ENCODE peak calls at places on chromosomes 6 and 20, in six cellular contexts. One of them, this sample, is unnamed.
A peak's percentile ranks its signal among the peaks of the same experiment; 100 is the strongest.

GRCh38 chr20:44709797-44710196 is 5.4 kb upstream of the CCN5 start:
- DNase-seq in H1: no peak
- DNase-seq in IMR-90: no peak
- DNase-seq in neuronal stem cell: no peak
- DNase-seq in H9: no peak
- DNase-seq in mesenchymal stem cell: no peak
- DNase-seq in this sample: no peak

GRCh38 chr6:13485923-13486557 is 1.4 kb downstream of the GFOD1 start:
- DNase-seq in H1: no peak
- DNase-seq in IMR-90: peak; percentile 30
- DNase-seq in neuronal stem cell: peak; percentile 35
- DNase-seq in H9: no peak
- DNase-seq in mesenchymal stem cell: peak; percentile 62
- DNase-seq in this sample: peak; percentile 71

GRCh38 chr6:70080443-70081062 is 214.2 kb downstream of the COL19A1 start:
- DNase-seq in H1: no peak
- DNase-seq in IMR-90: no peak
- DNase-seq in neuronal stem cell: no peak
- DNase-seq in H9: no peak
- DNase-seq in mesenchymal stem cell: peak; percentile 18
- DNase-seq in this sample: no peak

GRCh38 chr6:144655376-144655775 is 370.2 kb downstream of the UTRN start:
- DNase-seq in H1: no peak
- DNase-seq in IMR-90: peak; percentile 85
- DNase-seq in neuronal stem cell: no peak
- DNase-seq in H9: no peak
- DNase-seq in mesenchymal stem cell: no peak
- DNase-seq in this sample: no peak

GRCh38 chr6:27281105-27281539 is 31.0 kb downstream of the POM121L2 start:
- DNase-seq in H1: no peak
- DNase-seq in IMR-90: no peak
- DNase-seq in neuronal stem cell: no peak
- DNase-seq in H9: no peak
- DNase-seq in mesenchymal stem cell: no peak
- DNase-seq in this sample: peak; percentile 43

GRCh38 chr20:6533828-6534388 is 233.6 kb upstream of the BMP2 start:
- DNase-seq in H1: no peak
- DNase-seq in IMR-90: peak; percentile 88
- DNase-seq in neuronal stem cell: no peak
- DNase-seq in H9: no peak
- DNase-seq in mesenchymal stem cell: peak; percentile 81
- DNase-seq in this sample: no peak

GRCh38 chr20:60046011-60046413 is 87.8 kb downstream of the CDH26 start:
- DNase-seq in H1: no peak
- DNase-seq in IMR-90: peak; percentile 72
- DNase-seq in neuronal stem cell: no peak
- DNase-seq in H9: no peak
- DNase-seq in mesenchymal stem cell: peak; percentile 12
- DNase-seq in this sample: no peak

GRCh38 chr6:2158596-2159271 is 86.7 kb downstream of the GMDS start:
- DNase-seq in H1: peak; percentile 66
- DNase-seq in IMR-90: peak; percentile 12
- DNase-seq in neuronal stem cell: peak; percentile 56
- DNase-seq in H9: peak; percentile 86
- DNase-seq in mesenchymal stem cell: peak; percentile 18
- DNase-seq in this sample: peak; percentile 95

GRCh38 chr6:3784423-3784822 is 32.9 kb upstream of the PXDC1 start:
- DNase-seq in H1: no peak
- DNase-seq in IMR-90: no peak
- DNase-seq in neuronal stem cell: no peak
- DNase-seq in H9: no peak
- DNase-seq in mesenchymal stem cell: no peak
- DNase-seq in this sample: no peak

GRCh38 chr20:54726687-54727086 is 251.3 kb downstream of the DOK5 start:
- DNase-seq in H1: no peak
- DNase-seq in IMR-90: no peak
- DNase-seq in neuronal stem cell: no peak
- DNase-seq in H9: no peak
- DNase-seq in mesenchymal stem cell: no peak
- DNase-seq in this sample: no peak

GRCh38 chr6:35148167-35148741 is 7.1 kb upstream of the TCP11 start:
- DNase-seq in H1: peak; percentile 70
- DNase-seq in IMR-90: peak; percentile 77
- DNase-seq in neuronal stem cell: peak; percentile 88
- DNase-seq in H9: peak; percentile 91
- DNase-seq in mesenchymal stem cell: peak; percentile 28
- DNase-seq in this sample: peak; percentile 98

GRCh38 chr6:7911345-7911725 is 747 bp upstream of the TXNDC5 start:
- DNase-seq in H1: no peak
- DNase-seq in IMR-90: no peak
- DNase-seq in neuronal stem cell: no peak
- DNase-seq in H9: no peak
- DNase-seq in mesenchymal stem cell: no peak
- DNase-seq in this sample: peak; percentile 21

GRCh38 chr6:138601128-138601527 is 101.8 kb upstream of the NHSL1 start:
- DNase-seq in H1: no peak
- DNase-seq in IMR-90: peak; percentile 48
- DNase-seq in neuronal stem cell: no peak
- DNase-seq in H9: no peak
- DNase-seq in mesenchymal stem cell: no peak
- DNase-seq in this sample: no peak

GRCh38 chr20:57390604-57391438 is at the start of gene RBM38:
- DNase-seq in H1: no peak
- DNase-seq in IMR-90: peak; percentile 49
- DNase-seq in neuronal stem cell: peak; percentile 77
- DNase-seq in H9: peak; percentile 82
- DNase-seq in mesenchymal stem cell: peak; percentile 45
- DNase-seq in this sample: peak; percentile 87

GRCh38 chr20:47927385-47927851 is 142.1 kb upstream of the SULF2 start:
- DNase-seq in H1: no peak
- DNase-seq in IMR-90: peak; percentile 21
- DNase-seq in neuronal stem cell: no peak
- DNase-seq in H9: no peak
- DNase-seq in mesenchymal stem cell: peak; percentile 42
- DNase-seq in this sample: no peak

GRCh38 chr6:30914854-30915590 is 984 bp downstream of the VARS2 start:
- DNase-seq in H1: no peak
- DNase-seq in IMR-90: no peak
- DNase-seq in neuronal stem cell: no peak
- DNase-seq in H9: no peak
- DNase-seq in mesenchymal stem cell: no peak
- DNase-seq in this sample: no peak
- H2BK120ac ChIP-seq in H1: no peak overlapping the region
- H2BK120ac ChIP-seq in IMR-90: peak overlapping the region; percentile 51
- H2BK120ac ChIP-seq in neuronal stem cell: no peak overlapping the region
- H2BK120ac ChIP-seq in H9: no peak overlapping the region
- H2BK120ac ChIP-seq in mesenchymal stem cell: no peak overlapping the region
- H2BK120ac ChIP-seq in this sample: no peak overlapping the region

GRCh38 chr20:25044261-25044560 is 13.7 kb downstream of the ACSS1 start:
- DNase-seq in H1: no peak
- DNase-seq in IMR-90: no peak
- DNase-seq in neuronal stem cell: no peak
- DNase-seq in H9: no peak
- DNase-seq in mesenchymal stem cell: no peak
- DNase-seq in this sample: no peak
- H3K27ac ChIP-seq in H1: no peak overlapping the region
- H3K27ac ChIP-seq in IMR-90: no peak overlapping the region
- H3K27ac ChIP-seq in neuronal stem cell: no peak overlapping the region
- H3K27ac ChIP-seq in H9: no peak overlapping the region
- H3K27ac ChIP-seq in mesenchymal stem cell: no peak overlapping the region
- H3K27ac ChIP-seq in this sample: no peak overlapping the region

GRCh38 chr6:80163754-80164187 is 57.3 kb downstream of the BCKDHB start:
- DNase-seq in H1: no peak
- DNase-seq in IMR-90: peak; percentile 87
- DNase-seq in neuronal stem cell: no peak
- DNase-seq in H9: no peak
- DNase-seq in mesenchymal stem cell: peak; percentile 80
- DNase-seq in this sample: peak; percentile 79
- H3K4ac ChIP-seq in H1: no peak overlapping the region
- H3K4ac ChIP-seq in IMR-90: peak overlapping the region; percentile 69
- H3K4ac ChIP-seq in neuronal stem cell: no peak overlapping the region
- H3K4ac ChIP-seq in H9: no peak overlapping the region
- H3K4ac ChIP-seq in mesenchymal stem cell: no peak overlapping the region
- H3K4ac ChIP-seq in this sample: no peak overlapping the region

GRCh38 chr6:44225579-44226325 is 2.4 kb downstream of the SLC29A1 start:
- DNase-seq in H1: no peak
- DNase-seq in IMR-90: no peak
- DNase-seq in neuronal stem cell: no peak
- DNase-seq in H9: no peak
- DNase-seq in mesenchymal stem cell: no peak
- DNase-seq in this sample: no peak

GRCh38 chr6:44222987-44223470 is 366 bp upstream of the SLC29A1 start:
- DNase-seq in H1: no peak
- DNase-seq in IMR-90: no peak
- DNase-seq in neuronal stem cell: no peak
- DNase-seq in H9: no peak
- DNase-seq in mesenchymal stem cell: no peak
- DNase-seq in this sample: no peak

GRCh38 chr6:44223471-44224153 is at the start of gene SLC29A1:
- DNase-seq in H1: no peak
- DNase-seq in IMR-90: peak; percentile 28
- DNase-seq in neuronal stem cell: peak; percentile 65
- DNase-seq in H9: peak; percentile 84
- DNase-seq in mesenchymal stem cell: peak; percentile 47
- DNase-seq in this sample: peak; percentile 86

GRCh38 chr6:44224978-44225330 is 1.6 kb downstream of the SLC29A1 start:
- DNase-seq in H1: no peak
- DNase-seq in IMR-90: no peak
- DNase-seq in neuronal stem cell: no peak
- DNase-seq in H9: no peak
- DNase-seq in mesenchymal stem cell: no peak
- DNase-seq in this sample: no peak

GRCh38 chr6:44224154-44224977 is 971 bp downstream of the SLC29A1 start:
- DNase-seq in H1: no peak
- DNase-seq in IMR-90: peak; percentile 8
- DNase-seq in neuronal stem cell: no peak
- DNase-seq in H9: no peak
- DNase-seq in mesenchymal stem cell: no peak
- DNase-seq in this sample: peak; percentile 75
- H2BK120ac ChIP-seq in H1: no peak overlapping the region
- H2BK120ac ChIP-seq in IMR-90: no peak overlapping the region
- H2BK120ac ChIP-seq in neuronal stem cell: no peak overlapping the region
- H2BK120ac ChIP-seq in H9: no peak overlapping the region
- H2BK120ac ChIP-seq in mesenchymal stem cell: no peak overlapping the region
- H2BK120ac ChIP-seq in this sample: no peak overlapping the region

GRCh38 chr6:89183294-89183693 is 33.9 kb downstream of the GABRR1 start:
- DNase-seq in H1: no peak
- DNase-seq in IMR-90: no peak
- DNase-seq in neuronal stem cell: no peak
- DNase-seq in H9: no peak
- DNase-seq in mesenchymal stem cell: no peak
- DNase-seq in this sample: no peak

GRCh38 chr6:89184344-89184743 is 32.8 kb downstream of the GABRR1 start:
- DNase-seq in H1: no peak
- DNase-seq in IMR-90: no peak
- DNase-seq in neuronal stem cell: no peak
- DNase-seq in H9: no peak
- DNase-seq in mesenchymal stem cell: no peak
- DNase-seq in this sample: no peak

GRCh38 chr6:89186762-89187161 is 30.4 kb downstream of the GABRR1 start:
- DNase-seq in H1: no peak
- DNase-seq in IMR-90: no peak
- DNase-seq in neuronal stem cell: no peak
- DNase-seq in H9: no peak
- DNase-seq in mesenchymal stem cell: no peak
- DNase-seq in this sample: no peak

GRCh38 chr6:89187504-89187903 is 29.7 kb downstream of the GABRR1 start:
- DNase-seq in H1: no peak
- DNase-seq in IMR-90: no peak
- DNase-seq in neuronal stem cell: no peak
- DNase-seq in H9: no peak
- DNase-seq in mesenchymal stem cell: no peak
- DNase-seq in this sample: no peak
- H3K27ac ChIP-seq in H1: no peak overlapping the region
- H3K27ac ChIP-seq in IMR-90: no peak overlapping the region
- H3K27ac ChIP-seq in neuronal stem cell: no peak overlapping the region
- H3K27ac ChIP-seq in H9: no peak overlapping the region
- H3K27ac ChIP-seq in mesenchymal stem cell: no peak overlapping the region
- H3K27ac ChIP-seq in this sample: no peak overlapping the region

DNA sequence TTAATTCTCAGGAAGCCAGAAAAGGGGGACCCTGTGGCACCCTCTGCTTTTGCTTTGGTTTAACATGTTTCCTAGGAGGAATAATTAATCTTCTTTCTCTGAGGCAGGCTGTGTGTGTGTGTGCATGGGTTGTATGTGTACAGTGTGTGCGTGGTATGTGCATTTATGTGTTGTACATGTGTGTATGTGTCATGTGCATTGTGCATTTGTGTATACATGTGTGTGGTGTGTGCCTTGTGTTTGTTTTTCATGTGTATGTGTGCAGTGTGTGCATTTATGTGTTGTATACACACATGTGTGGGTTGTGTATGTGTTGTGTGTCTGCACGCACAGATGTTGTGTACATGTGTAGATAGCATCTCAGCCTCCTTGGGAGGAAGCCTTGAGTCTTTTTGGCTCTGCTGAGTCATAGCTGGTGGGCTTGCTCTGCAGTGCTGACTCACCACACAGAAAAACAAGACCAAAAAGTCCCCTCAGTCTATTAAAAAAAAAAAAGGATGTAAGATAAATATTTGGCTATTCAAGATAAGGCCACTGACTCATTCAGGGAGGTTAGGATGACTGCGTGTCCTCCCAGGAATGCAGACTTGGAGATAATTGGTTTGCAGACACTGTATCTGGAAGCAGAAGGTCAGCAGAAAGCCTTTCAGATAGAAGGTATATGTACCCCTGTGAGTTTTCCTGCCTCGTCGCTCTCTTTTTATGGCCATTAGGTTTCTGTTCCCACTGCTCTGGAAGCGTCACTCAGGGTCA is 58.6 kb downstream of the SYNJ2 start:
- DNase-seq in H1: no peak
- DNase-seq in IMR-90: peak; percentile 100
- DNase-seq in neuronal stem cell: no peak
- DNase-seq in H9: no peak
- DNase-seq in mesenchymal stem cell: peak; percentile 99
- DNase-seq in this sample: peak; percentile 77
- H3K4ac ChIP-seq in H1: peak overlapping the region; percentile 49
- H3K4ac ChIP-seq in IMR-90: peak overlapping the region; percentile 99
- H3K4ac ChIP-seq in neuronal stem cell: no peak overlapping the region
- H3K4ac ChIP-seq in H9: no peak overlapping the region
- H3K4ac ChIP-seq in mesenchymal stem cell: peak overlapping the region; percentile 97
- H3K4ac ChIP-seq in this sample: no peak overlapping the region

GRCh38 chr20:50247196-50248094 is 56.8 kb downstream of the CEBPB start:
- DNase-seq in H1: no peak
- DNase-seq in IMR-90: no peak
- DNase-seq in neuronal stem cell: no peak
- DNase-seq in H9: no peak
- DNase-seq in mesenchymal stem cell: no peak
- DNase-seq in this sample: no peak

GRCh38 chr20:50246367-50247195 is 56.0 kb downstream of the CEBPB start:
- DNase-seq in H1: no peak
- DNase-seq in IMR-90: no peak
- DNase-seq in neuronal stem cell: no peak
- DNase-seq in H9: no peak
- DNase-seq in mesenchymal stem cell: no peak
- DNase-seq in this sample: no peak

GRCh38 chr20:50245561-50246366 is 55.1 kb downstream of the CEBPB start:
- DNase-seq in H1: no peak
- DNase-seq in IMR-90: peak; percentile 85
- DNase-seq in neuronal stem cell: no peak
- DNase-seq in H9: no peak
- DNase-seq in mesenchymal stem cell: peak; percentile 84
- DNase-seq in this sample: no peak

GRCh38 chr20:50249447-50250388 is 59.1 kb downstream of the CEBPB start:
- DNase-seq in H1: no peak
- DNase-seq in IMR-90: no peak
- DNase-seq in neuronal stem cell: no peak
- DNase-seq in H9: no peak
- DNase-seq in mesenchymal stem cell: no peak
- DNase-seq in this sample: no peak

GRCh38 chr20:50248104-50248631 is 57.5 kb downstream of the CEBPB start:
- DNase-seq in H1: no peak
- DNase-seq in IMR-90: peak; percentile 63
- DNase-seq in neuronal stem cell: no peak
- DNase-seq in H9: no peak
- DNase-seq in mesenchymal stem cell: peak; percentile 44
- DNase-seq in this sample: no peak
- H2BK120ac ChIP-seq in H1: no peak overlapping the region
- H2BK120ac ChIP-seq in IMR-90: peak overlapping the region; percentile 87
- H2BK120ac ChIP-seq in neuronal stem cell: no peak overlapping the region
- H2BK120ac ChIP-seq in H9: no peak overlapping the region
- H2BK120ac ChIP-seq in mesenchymal stem cell: peak overlapping the region; percentile 37
- H2BK120ac ChIP-seq in this sample: no peak overlapping the region

This sample was measured in mesendoderm.